ENCODE peak calls at places on chromosomes 1 and 21, in nine cellular contexts. V is ovary, Y is adrenal gland, Z is OCI-LY7, L is heart left ventricle, G is thyroid gland, X is lower lobe of right lung, B is A549, Q is testis. H is an unnamed sample.

GRCh38 chr1:29379438-29380073 is 143.2 kb downstream of the PTPRU start:
- DNase-seq in Y (no peak), X (no peak), V (no peak), B (peak; percentile 65), Z (peak; percentile 44), Q (peak; percentile 47), L (no peak), G (no peak), H (peak; percentile 17)

GRCh38 chr1:95957748-95958147 is 723.7 kb downstream of the RWDD3 start:
- DNase-seq in Y (no peak), X (no peak), Z (no peak), L (no peak), G (no peak), V (no peak), B (no peak), Q (no peak), H (no peak)

GRCh38 chr1:214617246-214617645 is 14.3 kb downstream of the CENPF start:
- DNase-seq in X (no peak), G (no peak), L (no peak), V (no peak), Q (no peak), Y (no peak), B (no peak), Z (no peak), H (no peak)

GRCh38 chr1:31607360-31607759 is 10.1 kb upstream of the HCRTR1 start:
- DNase-seq in V (no peak), L (no peak), Z (no peak), Q (no peak), B (no peak), X (no peak), G (no peak), Y (no peak), H (no peak)

GRCh38 chr1:213657879-213658278 is 329.9 kb upstream of the PROX1 start:
- DNase-seq in Y (no peak), X (no peak), Q (no peak), V (no peak), B (no peak), L (no peak), G (no peak), Z (no peak), H (no peak)

GRCh38 chr21:29238052-29238966 is 60.4 kb upstream of the BACH1 start:
- DNase-seq in L (no peak), Z (no peak), Q (no peak), Y (no peak), X (no peak), G (no peak), V (no peak), B (no peak), H (no peak)

GRCh38 chr1:203306089-203306969 is 1.0 kb downstream of the BTG2 start:
- DNase-seq in B (peak; percentile 72), Y (peak; percentile 82), L (peak; percentile 95), Q (peak; percentile 84), G (peak; percentile 98), X (peak; percentile 89), V (peak; percentile 81), Z (peak; percentile 74), H (peak; percentile 77)

GRCh38 chr21:28899744-28900143 is 92.9 kb downstream of the LTN1 start:
- DNase-seq in B (peak; percentile 2), X (no peak), L (no peak), Y (no peak), Z (no peak), G (no peak), Q (no peak), V (no peak), H (no peak)

GRCh38 chr21:18411565-18411964 is 8.0 kb upstream of the TMPRSS15 start:
- DNase-seq in B (no peak), Q (no peak), X (no peak), Z (no peak), V (no peak), L (no peak), Y (no peak), G (no peak), H (no peak)

GRCh38 chr1:161998811-161999210 is 24.9 kb downstream of the OLFML2B start:
- DNase-seq in L (no peak), X (no peak), Z (no peak), Q (no peak), B (no peak), Y (peak; percentile 36), G (no peak), V (no peak), H (no peak)

GRCh38 chr21:18164483-18164882 is 80.2 kb upstream of the CHODL start:
- DNase-seq in Q (no peak), X (no peak), B (no peak), Y (no peak), V (no peak), G (no peak), Z (no peak), L (no peak), H (no peak)

GRCh38 chr1:6185635-6186382 is 5.7 kb upstream of the CHD5 start:
- DNase-seq in X (no peak), V (no peak), Y (no peak), B (no peak), Z (peak; percentile 54), L (no peak), G (no peak), Q (no peak), H (no peak)

GRCh38 chr1:79043506-79043905 is 37.0 kb upstream of the ADGRL4 start:
- DNase-seq in Y (no peak), V (no peak), B (no peak), L (no peak), G (no peak), Q (no peak), Z (no peak), X (no peak), H (no peak)

GRCh38 chr1:24385160-24385939 is 28.2 kb downstream of the STPG1 start:
- DNase-seq in G (no peak), Q (no peak), X (no peak), L (no peak), V (no peak), B (peak; percentile 55), Y (no peak), Z (peak; percentile 21), H (no peak)

GRCh38 chr1:43354936-43355335 is 3.8 kb upstream of the CDC20 start:
- DNase-seq in B (no peak), L (no peak), Y (no peak), Z (no peak), G (no peak), Q (no peak), V (no peak), X (no peak), H (no peak)

GRCh38 chr1:19232526-19232851 is 18.8 kb downstream of the EMC1 start:
- DNase-seq in X (no peak), L (peak; percentile 67), Z (no peak), V (peak; percentile 71), Q (peak; percentile 82), B (no peak), G (peak; percentile 30), Y (peak; percentile 83), H (no peak)

GRCh38 chr1:234913771-234914170 is 214.9 kb downstream of the TOMM20 start:
- DNase-seq in Y (no peak), V (no peak), Z (no peak), L (no peak), G (no peak), X (no peak), Q (no peak), B (no peak), H (no peak)

GRCh38 chr1:116842654-116843053 is 67.1 kb upstream of the PTGFRN start:
- DNase-seq in B (no peak), X (no peak), Z (no peak), G (no peak), Y (no peak), L (no peak), Q (no peak), V (no peak), H (no peak)

GRCh38 chr1:25033828-25034451 is 103.9 kb upstream of the RUNX3 start:
- DNase-seq in Q (peak; percentile 15), B (no peak), Z (no peak), L (peak; percentile 62), G (peak; percentile 8), X (peak; percentile 80), V (no peak), Y (peak; percentile 55), H (no peak)

GRCh38 chr1:212040629-212041028 is 5.1 kb downstream of the DTL start:
- DNase-seq in Y (no peak), B (no peak), Z (no peak), X (no peak), V (no peak), G (no peak), L (no peak), Q (no peak), H (no peak)

DNA sequence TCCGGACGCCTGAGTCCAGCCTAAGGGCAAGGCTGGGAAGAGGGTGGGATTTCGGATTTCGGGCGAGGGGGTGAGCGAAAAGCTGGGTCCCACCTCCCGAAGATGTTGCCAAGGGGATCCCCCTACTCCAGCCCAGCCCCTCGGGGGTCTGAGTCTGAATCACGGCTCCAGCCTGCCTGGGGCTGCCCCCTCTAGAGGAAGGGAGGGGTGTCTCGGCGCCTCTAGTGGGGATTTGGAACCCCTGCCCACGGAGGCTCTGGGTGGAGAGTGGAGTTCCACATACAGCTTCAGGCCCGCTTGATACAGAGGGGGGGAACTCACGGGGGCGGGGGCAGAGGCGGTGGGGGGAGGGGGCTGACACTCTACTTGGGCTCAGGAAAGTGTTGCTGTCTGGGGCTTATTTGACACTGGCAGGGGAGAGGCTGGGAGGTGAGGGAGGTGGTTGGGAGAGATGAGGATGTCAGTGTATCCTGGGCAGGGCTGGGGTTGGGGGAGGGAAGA is 686 bp downstream of the KIRREL1 start:
- DNase-seq in Q (peak; percentile 38), Z (no peak), B (no peak), Y (no peak), G (no peak), L (peak; percentile 40), X (no peak), V (peak; percentile 60), H (no peak)
- TF ChIP-seq CTCF in Q (no peak), Z (no peak), B (no peak), Y (no peak), G (no peak), L (no peak), X (no peak), V (no peak), H (peak; percentile 9)

GRCh38 chr1:64312431-64312830 is 109.0 kb downstream of the UBE2U start:
- DNase-seq in B (no peak), X (no peak), G (no peak), Y (no peak), Z (no peak), L (no peak), Q (no peak), V (no peak), H (no peak)
- H3K4me3 ChIP-seq in B (no peak overlapping the region), X (no peak overlapping the region), G (no peak overlapping the region), Y (no peak overlapping the region), Z (no peak overlapping the region), L (no peak overlapping the region), Q (no peak overlapping the region), V (no peak overlapping the region), H (no peak overlapping the region)

DNA sequence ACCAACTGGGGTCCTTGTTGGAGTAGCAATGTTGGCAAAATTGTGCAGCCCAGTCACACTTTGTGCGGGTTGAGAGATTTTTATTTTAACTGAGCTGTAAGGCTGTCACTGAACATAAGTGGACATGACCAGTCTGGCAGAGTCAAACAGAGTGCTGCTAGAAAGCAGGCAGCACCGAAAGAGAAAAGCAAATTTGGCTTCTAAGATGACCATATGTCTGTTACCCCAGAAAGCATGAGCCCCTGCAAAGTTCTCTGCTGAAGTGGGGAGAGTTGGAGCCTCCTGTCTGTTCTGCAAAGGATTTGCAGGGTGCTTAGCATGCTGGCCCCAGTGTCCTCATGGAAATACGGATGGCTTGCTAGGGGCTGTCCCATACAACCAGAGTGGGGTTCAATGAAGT is 220.4 kb downstream of the PBX1 start:
- DNase-seq in Z (no peak), V (no peak), Q (no peak), B (no peak), L (no peak), Y (no peak), X (no peak), G (no peak), H (no peak)
- TF ChIP-seq CTCF in Z (no peak), V (no peak), Q (no peak), B (no peak), L (no peak), Y (no peak), X (no peak), G (no peak), H (no peak)

GRCh38 chr1:201113451-201114244 is 1.4 kb upstream of the CACNA1S start:
- DNase-seq in Y (no peak), Q (no peak), Z (no peak), L (no peak), B (no peak), V (no peak), G (no peak), X (no peak), H (no peak)
- H3K4me3 ChIP-seq in Y (no peak overlapping the region), Q (peak overlapping the region; percentile 56), Z (no peak overlapping the region), L (no peak overlapping the region), B (peak overlapping the region; percentile 80), V (peak overlapping the region; percentile 58), G (peak overlapping the region; percentile 47), X (peak overlapping the region; percentile 67), H (peak overlapping the region; percentile 44)

H was measured in HFF-Myc.